ENCODE peak calls at places on chromosomes 16 and 17, in five cellular contexts. X is ovary, M is upper lobe of right lung, V is left lung, J is coronary artery. A is an unnamed sample.

GRCh38 chr17:27535975-27536374 is 79.7 kb downstream of the KSR1 start:
- DNase-seq in X (no peak), M (peak), V (no peak), J (no peak), A (no peak)

GRCh38 chr17:29615048-29615385 is 7.7 kb downstream of the CORO6 start:
- DNase-seq in X (peak), M (peak), V (peak), J (no peak), A (no peak)

GRCh38 chr16:84004442-84004841 is 36.4 kb downstream of the NECAB2 start:
- DNase-seq in X (no peak), M (no peak), V (no peak), J (no peak), A (no peak)

GRCh38 chr16:21590791-21591190 is 8.6 kb upstream of the METTL9 start:
- DNase-seq in X (no peak), M (no peak), V (no peak), J (no peak), A (no peak)

GRCh38 chr17:29407856-29408255 is 17.7 kb downstream of the TAOK1 start:
- DNase-seq in X (no peak), M (no peak), V (no peak), J (no peak), A (no peak)

GRCh38 chr17:77214743-77215142 is 74.0 kb downstream of the SEC14L1 start:
- DNase-seq in X (no peak), M (no peak), V (no peak), J (no peak), A (no peak)

GRCh38 chr16:12395266-12395665 is 408.4 kb downstream of the CPPED1 start:
- DNase-seq in X (no peak), M (no peak), V (no peak), J (no peak), A (no peak)

GRCh38 chr17:2262146-2262587 is 41.4 kb downstream of the SMG6 start:
- DNase-seq in X (no peak), M (no peak), V (no peak), J (no peak), A (no peak)

GRCh38 chr16:87765473-87765775 is 362 bp downstream of the KLHDC4 start:
- DNase-seq in X (no peak), M (peak), V (peak), J (no peak), A (no peak)

GRCh38 chr16:48947371-48947713 is 334.3 kb downstream of the CBLN1 start:
- DNase-seq in X (no peak), M (no peak), V (no peak), J (no peak), A (no peak)

GRCh38 chr16:30491744-30492308 is 19.3 kb downstream of the ITGAL start:
- DNase-seq in X (no peak), M (no peak), V (no peak), J (no peak), A (peak)

GRCh38 chr16:82633964-82634600 is 7.3 kb downstream of the CDH13 start:
- DNase-seq in X (no peak), M (no peak), V (no peak), J (no peak), A (no peak)

GRCh38 chr16:56652600-56652999 is 914 bp downstream of the MT1B start:
- DNase-seq in X (no peak), M (no peak), V (no peak), J (no peak), A (no peak)

GRCh38 chr16:86563489-86564345 is 2.9 kb upstream of the FOXC2 start:
- DNase-seq in X (peak), M (peak), V (peak), J (peak), A (peak)

GRCh38 chr17:82960419-82961271 is 118.8 kb upstream of the METRNL start:
- DNase-seq in X (peak), M (peak), V (peak), J (peak), A (peak)

GRCh38 chr17:48555616-48556533 is 11.0 kb upstream of the HOXB2 start:
- DNase-seq in X (no peak), M (peak), V (no peak), J (no peak), A (no peak)

GRCh38 chr16:73735018-73735417 is 561.6 kb upstream of the PSMD7 start:
- DNase-seq in X (no peak), M (no peak), V (no peak), J (no peak), A (no peak)

GRCh38 chr16:85986931-85987749 is 88.2 kb downstream of the IRF8 start:
- DNase-seq in X (no peak), M (no peak), V (no peak), J (no peak), A (peak)

GRCh38 chr17:6862822-6863221 is 31.3 kb upstream of the TEKT1 start:
- DNase-seq in X (no peak), M (no peak), V (no peak), J (no peak), A (peak)

GRCh38 chr17:14318109-14318905 is 17.4 kb downstream of the HS3ST3B1 start:
- DNase-seq in X (no peak), M (no peak), V (no peak), J (no peak), A (no peak)

DNA sequence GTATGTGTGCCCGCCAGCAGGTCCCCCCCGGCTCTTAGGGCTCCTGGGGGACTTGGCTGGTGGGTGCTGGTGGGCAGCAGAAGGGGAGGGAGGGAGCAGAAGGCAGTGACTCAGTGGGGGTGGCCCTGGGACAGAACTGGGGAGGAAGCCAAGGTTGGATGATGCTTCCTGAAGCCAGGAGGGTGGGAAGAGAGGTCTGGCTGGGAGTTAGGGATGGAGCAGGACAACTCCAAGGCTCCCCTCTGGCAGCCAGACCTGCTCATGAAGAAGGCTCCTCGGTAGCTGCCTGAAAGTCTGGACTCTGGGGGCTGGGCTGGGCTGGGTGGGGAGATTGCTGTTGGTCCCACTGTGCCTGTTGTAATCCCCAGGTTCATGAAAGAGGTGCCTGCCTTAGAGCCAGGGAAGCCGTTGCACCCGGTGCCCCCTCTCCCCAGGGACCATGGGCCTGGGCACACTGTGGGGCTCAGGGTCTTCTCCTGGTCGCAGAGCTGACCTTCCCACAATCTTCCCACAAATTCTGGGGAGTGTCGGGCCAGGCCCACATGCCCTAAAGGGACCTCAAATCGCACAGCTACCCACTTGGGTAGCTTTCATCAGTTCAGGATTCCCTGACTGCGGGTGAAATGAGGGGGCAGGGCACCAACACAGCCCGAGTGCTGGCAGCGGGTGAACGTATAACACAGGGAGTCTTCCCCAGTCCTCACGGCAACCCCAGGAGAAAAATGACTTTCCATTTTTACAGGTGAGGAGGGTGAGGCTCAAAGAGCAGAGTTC is 1.1 kb upstream of the PLEKHG4 start:
- DNase-seq in X (no peak), M (no peak), V (no peak), J (no peak), A (no peak)
- H3K27ac ChIP-seq in X (peak), M (peak), V (peak), J (peak), A (no peak)

DNA sequence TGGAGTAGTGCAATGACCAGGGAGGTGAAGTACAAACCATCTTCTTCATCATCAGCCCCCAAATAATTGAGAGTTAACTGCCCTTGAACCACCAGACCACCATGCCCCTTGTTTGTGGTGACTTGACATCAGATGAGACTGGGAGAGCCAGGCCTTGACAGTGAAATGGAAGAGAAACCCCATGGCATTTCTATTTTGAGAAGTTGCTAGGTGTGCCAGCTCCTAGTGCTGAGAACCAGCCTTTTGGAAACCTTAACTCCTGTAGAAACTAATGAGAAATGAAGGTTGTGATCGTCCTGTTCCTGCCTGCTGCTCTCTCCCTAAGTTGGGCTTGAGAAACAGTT is 2.8 kb downstream of the TMEM94 start:
- DNase-seq in X (no peak), M (no peak), V (no peak), J (no peak), A (no peak)
- H3K27ac ChIP-seq in X (no peak), M (peak), V (peak), J (peak), A (peak)

DNA sequence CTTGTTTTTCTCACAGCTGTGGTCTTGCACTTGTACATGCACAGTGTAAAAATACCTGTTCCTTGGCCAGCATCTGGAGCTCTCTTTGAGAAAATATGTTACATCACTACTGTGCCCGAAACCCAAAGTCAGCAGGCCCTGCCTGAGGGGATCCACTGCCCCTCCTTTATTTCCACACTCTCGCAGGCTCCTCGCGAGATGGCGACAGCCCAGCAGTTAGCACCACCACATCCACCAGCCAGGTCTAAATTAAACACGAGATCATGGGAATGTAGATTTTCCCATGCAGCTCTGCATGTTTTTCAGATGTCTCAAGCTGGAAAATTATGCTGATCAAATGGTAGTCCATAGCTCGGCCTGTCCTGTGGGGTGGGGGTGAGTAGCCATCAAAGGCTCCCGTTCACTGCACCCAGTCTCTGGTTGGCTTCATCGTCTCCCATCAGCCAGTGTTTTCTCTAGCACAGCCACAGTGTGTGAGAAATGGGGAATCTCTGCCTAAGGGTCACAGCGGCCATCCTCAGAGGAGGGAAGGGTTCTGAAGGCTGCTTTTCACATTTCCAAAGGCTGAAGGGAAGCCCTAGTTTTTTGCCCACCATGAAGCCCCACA is 34.7 kb downstream of the EPN2 start:
- DNase-seq in X (no peak), M (no peak), V (no peak), J (no peak), A (no peak)
- H3K27ac ChIP-seq in X (no peak), M (no peak), V (no peak), J (peak), A (no peak)

DNA sequence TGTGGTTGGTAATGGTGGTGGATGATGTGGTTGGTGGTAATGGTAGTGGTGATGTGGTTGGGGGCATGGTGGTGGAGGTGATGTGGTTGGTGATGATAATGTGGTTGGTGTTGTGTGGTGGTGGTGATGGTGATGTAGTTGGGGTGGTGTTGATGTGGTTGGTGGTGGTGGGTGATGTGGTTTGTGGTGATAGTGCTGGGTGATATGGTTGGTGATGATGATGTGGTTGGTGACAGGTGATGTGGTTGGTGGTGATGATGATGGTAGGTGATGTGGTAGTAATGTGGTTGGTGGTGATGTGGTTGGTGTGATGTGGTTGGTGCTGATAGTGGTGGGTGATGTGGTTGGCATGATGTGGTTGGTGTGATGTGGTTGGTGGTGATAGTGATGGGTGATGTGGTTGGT is 29.4 kb downstream of the BAHCC1 start:
- DNase-seq in X (no peak), M (no peak), V (no peak), J (no peak), A (no peak)
- H3K27ac ChIP-seq in X (no peak), M (no peak), V (no peak), J (peak), A (no peak)